ENCODE peak calls at places on chromosome 1, in four cellular contexts. One of them, this sample, is unnamed.

GRCh38 chr1:59641861-59642260 is 172.9 kb upstream of the HOOK1 start:
- DNase-seq in A549: no peak
- DNase-seq in uterus: no peak
- DNase-seq in GM12878: no peak
- DNase-seq in this sample: no peak

GRCh38 chr1:54609301-54609921 is 13.9 kb downstream of the FAM151A start:
- DNase-seq in A549: no peak
- DNase-seq in uterus: peak; percentile 12
- DNase-seq in GM12878: no peak
- DNase-seq in this sample: no peak

GRCh38 chr1:43207229-43207853 is 35.2 kb downstream of the CFAP57 start:
- DNase-seq in A549: peak; percentile 26
- DNase-seq in uterus: no peak
- DNase-seq in GM12878: no peak
- DNase-seq in this sample: no peak

GRCh38 chr1:59635057-59635456 is 179.7 kb upstream of the HOOK1 start:
- DNase-seq in A549: no peak
- DNase-seq in uterus: no peak
- DNase-seq in GM12878: no peak
- DNase-seq in this sample: no peak

GRCh38 chr1:223363057-223363855 is 720 bp downstream of the SUSD4 start:
- DNase-seq in A549: peak; percentile 13
- DNase-seq in uterus: no peak
- DNase-seq in GM12878: no peak
- DNase-seq in this sample: no peak

GRCh38 chr1:152198982-152199381 is 25.0 kb downstream of the HRNR start:
- DNase-seq in A549: no peak
- DNase-seq in uterus: no peak
- DNase-seq in GM12878: no peak
- DNase-seq in this sample: no peak

GRCh38 chr1:47785561-47786271 is 211.5 kb downstream of the TRABD2B start:
- DNase-seq in A549: peak; percentile 8
- DNase-seq in uterus: no peak
- DNase-seq in GM12878: no peak
- DNase-seq in this sample: no peak

GRCh38 chr1:17568014-17568413 is 28.5 kb downstream of the ARHGEF10L start:
- DNase-seq in A549: no peak
- DNase-seq in uterus: no peak
- DNase-seq in GM12878: no peak
- DNase-seq in this sample: no peak

GRCh38 chr1:25620701-25621350 is 4.2 kb downstream of the MAN1C1 start:
- DNase-seq in A549: no peak
- DNase-seq in uterus: no peak
- DNase-seq in GM12878: no peak
- DNase-seq in this sample: no peak

GRCh38 chr1:243493156-243494129 is 237.6 kb downstream of the SDCCAG8 start:
- DNase-seq in A549: no peak
- DNase-seq in uterus: no peak
- DNase-seq in GM12878: no peak
- DNase-seq in this sample: peak; percentile 60

GRCh38 chr1:74392848-74393247 is 119.6 kb downstream of the LRRC53 start:
- DNase-seq in A549: no peak
- DNase-seq in uterus: no peak
- DNase-seq in GM12878: no peak
- DNase-seq in this sample: no peak

GRCh38 chr1:31576201-31576669 is at the start of gene TINAGL1:
- DNase-seq in A549: no peak
- DNase-seq in uterus: peak; percentile 70
- DNase-seq in GM12878: no peak
- DNase-seq in this sample: no peak

GRCh38 chr1:92484472-92485373 is 2.0 kb downstream of the GFI1 start:
- DNase-seq in A549: no peak
- DNase-seq in uterus: no peak
- DNase-seq in GM12878: no peak
- DNase-seq in this sample: no peak

GRCh38 chr1:30974536-30974935 is 66.0 kb upstream of the SDC3 start:
- DNase-seq in A549: no peak
- DNase-seq in uterus: no peak
- DNase-seq in GM12878: no peak
- DNase-seq in this sample: no peak

GRCh38 chr1:192639607-192640368 is 3.8 kb downstream of the RGS13 start:
- DNase-seq in A549: peak; percentile 16
- DNase-seq in uterus: no peak
- DNase-seq in GM12878: peak; percentile 51
- DNase-seq in this sample: no peak

GRCh38 chr1:159686599-159687299 is 27.6 kb downstream of the CRP start:
- DNase-seq in A549: no peak
- DNase-seq in uterus: no peak
- DNase-seq in GM12878: no peak
- DNase-seq in this sample: no peak

GRCh38 chr1:25091671-25092070 is 140.6 kb downstream of the SYF2 start:
- DNase-seq in A549: no peak
- DNase-seq in uterus: no peak
- DNase-seq in GM12878: no peak
- DNase-seq in this sample: no peak

GRCh38 chr1:81304187-81304586 is 496.5 kb upstream of the ADGRL2 start:
- DNase-seq in A549: peak; percentile 3
- DNase-seq in uterus: no peak
- DNase-seq in GM12878: no peak
- DNase-seq in this sample: no peak

GRCh38 chr1:67429011-67429527 is 1.1 kb downstream of the SERBP1 start:
- DNase-seq in A549: no peak
- DNase-seq in uterus: no peak
- DNase-seq in GM12878: no peak
- DNase-seq in this sample: no peak

GRCh38 chr1:39408641-39409054 is 82.8 kb upstream of the BMP8A start:
- DNase-seq in A549: peak; percentile 86
- DNase-seq in uterus: peak; percentile 95
- DNase-seq in GM12878: peak; percentile 40
- DNase-seq in this sample: peak; percentile 93

GRCh38 chr1:59142663-59143487 is 154.0 kb upstream of the FGGY start:
- DNase-seq in A549: peak; percentile 76
- DNase-seq in uterus: peak; percentile 27
- DNase-seq in GM12878: no peak
- DNase-seq in this sample: no peak

GRCh38 chr1:227915564-227916553 is 31.9 kb downstream of the WNT9A start:
- DNase-seq in A549: no peak
- DNase-seq in uterus: no peak
- DNase-seq in GM12878: no peak
- DNase-seq in this sample: no peak

GRCh38 chr1:112700290-112701226 is 6.4 kb downstream of the RHOC start:
- DNase-seq in A549: peak; percentile 57
- DNase-seq in uterus: peak; percentile 100
- DNase-seq in GM12878: peak; percentile 65
- DNase-seq in this sample: peak; percentile 98
- TF ChIP-seq POLR2A in A549: no peak
- TF ChIP-seq POLR2A in uterus: peak; percentile 2
- TF ChIP-seq POLR2A in GM12878: peak; percentile 56
- TF ChIP-seq POLR2A in this sample: peak; percentile 4

DNA sequence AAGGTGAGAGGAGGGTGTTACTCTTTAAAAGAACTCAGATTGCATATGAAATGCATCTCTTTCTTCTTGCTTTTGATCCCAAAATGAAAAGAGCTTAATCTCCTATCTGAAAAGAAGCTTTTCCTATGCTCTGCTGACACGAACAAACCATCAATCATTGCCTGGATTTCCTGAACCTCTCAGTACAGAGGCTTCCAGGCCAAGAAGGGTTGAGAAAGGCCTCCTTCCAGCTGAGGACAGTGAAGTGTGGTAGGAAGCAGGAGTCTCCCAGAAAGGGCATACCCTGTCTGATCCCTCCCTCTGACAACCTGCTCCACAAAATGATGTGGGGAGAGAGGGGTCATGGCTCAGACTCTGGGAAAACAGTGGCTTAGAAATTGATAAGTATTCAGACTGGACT is 310.4 kb downstream of the SIPA1L2 start:
- DNase-seq in A549: no peak
- DNase-seq in uterus: no peak
- DNase-seq in GM12878: no peak
- DNase-seq in this sample: no peak
- TF ChIP-seq POLR2A in A549: no peak
- TF ChIP-seq POLR2A in uterus: no peak
- TF ChIP-seq POLR2A in GM12878: no peak
- TF ChIP-seq POLR2A in this sample: no peak

DNA sequence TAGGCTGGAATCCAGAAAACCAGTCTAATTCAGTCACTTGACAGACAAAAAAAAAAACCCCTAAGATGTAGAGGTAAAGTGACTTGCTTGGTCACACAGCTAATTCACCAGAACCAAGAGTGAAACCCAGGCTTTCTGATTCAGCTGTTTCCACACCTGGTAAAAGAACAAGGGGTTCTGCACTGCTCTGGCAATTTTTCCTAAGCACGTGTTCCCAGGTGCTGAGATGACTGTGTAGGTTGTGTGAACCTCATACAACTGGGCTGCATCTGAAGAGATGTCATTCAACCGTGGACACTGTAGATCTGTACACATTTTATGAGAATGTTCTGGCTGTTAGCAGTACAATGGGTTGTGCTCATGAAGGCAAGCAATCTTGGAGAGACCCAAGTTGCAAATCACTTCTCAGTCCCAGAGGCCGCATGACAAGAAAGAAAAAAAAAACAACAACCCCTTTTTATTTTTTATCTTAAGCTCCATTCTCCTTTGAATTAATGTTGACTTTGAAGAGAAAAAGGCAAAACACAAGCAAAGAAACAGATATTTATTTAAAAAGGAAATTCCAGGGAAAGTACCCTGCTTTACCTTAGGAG is 95.4 kb downstream of the INTS7 start:
- DNase-seq in A549: no peak
- DNase-seq in uterus: no peak
- DNase-seq in GM12878: peak; percentile 99
- DNase-seq in this sample: no peak
- TF ChIP-seq POLR2A in A549: no peak
- TF ChIP-seq POLR2A in uterus: no peak
- TF ChIP-seq POLR2A in GM12878: no peak
- TF ChIP-seq POLR2A in this sample: no peak

GRCh38 chr1:151000408-151000807 is 6.3 kb downstream of the MINDY1 start:
- DNase-seq in A549: no peak
- DNase-seq in uterus: no peak
- DNase-seq in GM12878: no peak
- DNase-seq in this sample: no peak

GRCh38 chr1:151001592-151001991 is 5.1 kb downstream of the MINDY1 start:
- DNase-seq in A549: no peak
- DNase-seq in uterus: no peak
- DNase-seq in GM12878: no peak
- DNase-seq in this sample: no peak

GRCh38 chr1:150997949-150998348 is 8.8 kb downstream of the MINDY1 start:
- DNase-seq in A549: no peak
- DNase-seq in uterus: no peak
- DNase-seq in GM12878: no peak
- DNase-seq in this sample: no peak

GRCh38 chr1:150997126-150997872 is 9.4 kb downstream of the MINDY1 start:
- DNase-seq in A549: no peak
- DNase-seq in uterus: no peak
- DNase-seq in GM12878: no peak
- DNase-seq in this sample: no peak

GRCh38 chr1:150999051-150999674 is 7.5 kb downstream of the MINDY1 start:
- DNase-seq in A549: no peak
- DNase-seq in uterus: no peak
- DNase-seq in GM12878: no peak
- DNase-seq in this sample: no peak
- TF ChIP-seq POLR2A in A549: no peak
- TF ChIP-seq POLR2A in uterus: no peak
- TF ChIP-seq POLR2A in GM12878: no peak
- TF ChIP-seq POLR2A in this sample: no peak

GRCh38 chr1:44806704-44807363 is at the start of gene DYNLT4:
- DNase-seq in A549: no peak
- DNase-seq in uterus: no peak
- DNase-seq in GM12878: no peak
- DNase-seq in this sample: no peak
- TF ChIP-seq POLR2A in A549: peak; percentile 22
- TF ChIP-seq POLR2A in uterus: peak; percentile 71
- TF ChIP-seq POLR2A in GM12878: no peak
- TF ChIP-seq POLR2A in this sample: no peak

GRCh38 chr1:238143038-238143437 is 252.3 kb upstream of the ZP4 start:
- DNase-seq in A549: no peak
- DNase-seq in uterus: no peak
- DNase-seq in GM12878: no peak
- DNase-seq in this sample: no peak
- TF ChIP-seq POLR2A in A549: no peak
- TF ChIP-seq POLR2A in uterus: no peak
- TF ChIP-seq POLR2A in GM12878: no peak
- TF ChIP-seq POLR2A in this sample: no peak

This sample was measured in vagina.